ENCODE peak calls at places on chromosomes 6 and 20, in ten cellular contexts. S, B, Y, W, N, U, H, Q, L and C are unnamed samples.

GRCh38 chr20:45311589-45312211 is 3.6 kb upstream of the MATN4 start:
- DNase-seq in B (no peak), Q (no peak), W (peak; percentile 81), N (no peak), S (peak; percentile 40), U (peak; percentile 37), L (no peak), Y (no peak), H (peak; percentile 81), C (peak; percentile 79)

GRCh38 chr6:96545882-96546281 is 17.0 kb upstream of the FHL5 start:
- DNase-seq in N (no peak), U (no peak), H (no peak), W (no peak), L (no peak), B (no peak), S (no peak), Y (no peak), Q (no peak), C (no peak)

GRCh38 chr6:134730013-134730412 is 219.9 kb downstream of the ALDH8A1 start:
- DNase-seq in N (no peak), W (no peak), H (no peak), L (no peak), B (no peak), S (no peak), Q (no peak), Y (no peak), U (no peak), C (no peak)

GRCh38 chr6:44464527-44465310 is 77.2 kb downstream of the CDC5L start:
- DNase-seq in B (peak; percentile 72), Y (peak; percentile 72), W (no peak), Q (no peak), N (no peak), H (no peak), L (no peak), U (no peak), S (no peak), C (no peak)

GRCh38 chr20:3777726-3778629 is 3.3 kb downstream of the SPEF1 start:
- DNase-seq in U (peak; percentile 39), H (peak; percentile 75), Y (no peak), L (no peak), Q (peak; percentile 65), W (peak; percentile 89), B (peak; percentile 93), N (no peak), S (peak; percentile 77), C (peak; percentile 63)

GRCh38 chr20:15763344-15763743 is 809.9 kb downstream of the KIF16B start:
- DNase-seq in U (no peak), S (no peak), B (no peak), Q (no peak), N (no peak), H (no peak), W (no peak), L (no peak), Y (no peak), C (no peak)

GRCh38 chr6:73898599-73898998 is 202.6 kb downstream of the CD109 start:
- DNase-seq in B (no peak), W (no peak), H (no peak), L (no peak), Q (no peak), Y (no peak), N (no peak), U (no peak), S (no peak), C (no peak)

GRCh38 chr20:50572922-50573777 is 63.0 kb downstream of the PTPN1 start:
- DNase-seq in S (peak; percentile 60), H (peak; percentile 92), B (no peak), Y (peak; percentile 65), L (no peak), N (peak; percentile 46), Q (peak; percentile 45), U (peak; percentile 86), W (no peak), C (no peak)

GRCh38 chr6:147508073-147508870 is at the start of gene SAMD5:
- DNase-seq in Q (peak; percentile 31), L (no peak), U (peak; percentile 82), S (peak; percentile 33), H (peak; percentile 69), Y (peak; percentile 60), B (no peak), N (peak; percentile 16), W (peak; percentile 77), C (peak; percentile 69)

GRCh38 chr6:87692097-87692496 is 9.9 kb downstream of the AKIRIN2 start:
- DNase-seq in H (no peak), S (no peak), L (no peak), B (no peak), W (no peak), Q (no peak), Y (no peak), U (no peak), N (no peak), C (no peak)

GRCh38 chr6:42336431-42336830 is 115.3 kb downstream of the TRERF1 start:
- DNase-seq in B (no peak), N (no peak), H (no peak), Q (no peak), S (no peak), W (no peak), L (no peak), U (no peak), Y (no peak), C (no peak)

GRCh38 chr20:8330785-8331699 is 199.0 kb downstream of the PLCB1 start:
- DNase-seq in B (no peak), N (no peak), H (no peak), S (no peak), W (no peak), Q (no peak), L (no peak), U (no peak), Y (no peak), C (no peak)

GRCh38 chr6:42339991-42340401 is 111.7 kb downstream of the TRERF1 start:
- DNase-seq in S (no peak), Q (no peak), B (no peak), U (no peak), W (no peak), L (no peak), N (no peak), H (no peak), Y (no peak), C (peak; percentile 76)

GRCh38 chr20:16241911-16242310 is 331.3 kb downstream of the KIF16B start:
- DNase-seq in H (no peak), W (no peak), S (no peak), Y (no peak), B (no peak), Q (no peak), L (no peak), N (no peak), U (no peak), C (no peak)

GRCh38 chr20:39849664-39850063 is 839.4 kb downstream of the MAFB start:
- DNase-seq in W (peak; percentile 90), U (peak; percentile 77), Q (peak; percentile 90), S (peak; percentile 89), B (no peak), N (peak; percentile 83), H (peak; percentile 89), L (no peak), Y (peak; percentile 86), C (peak; percentile 73)

GRCh38 chr20:5402903-5403531 is 86.3 kb upstream of the PROKR2 start:
- DNase-seq in L (no peak), U (peak; percentile 30), B (peak; percentile 84), H (no peak), N (no peak), Q (no peak), W (no peak), S (no peak), Y (no peak), C (peak; percentile 34)

GRCh38 chr20:57397004-57397692 is 6.0 kb downstream of the RBM38 start:
- DNase-seq in N (no peak), W (peak; percentile 56), L (no peak), S (peak; percentile 9), B (no peak), U (no peak), Y (no peak), Q (no peak), H (peak; percentile 50), C (no peak)

GRCh38 chr20:25043499-25044260 is 14.3 kb downstream of the ACSS1 start:
- DNase-seq in Q (no peak), H (peak; percentile 29), W (no peak), N (no peak), S (no peak), L (no peak), Y (no peak), B (no peak), U (no peak), C (no peak)
- H3K27ac ChIP-seq in Q (peak overlapping the region; percentile 92), H (peak overlapping the region; percentile 89), W (peak overlapping the region; percentile 83), N (no peak overlapping the region), S (peak overlapping the region; percentile 98), L (peak overlapping the region; percentile 71), Y (no peak overlapping the region), B (peak overlapping the region; percentile 88), U (no peak overlapping the region), C (no peak overlapping the region)

GRCh38 chr20:38113401-38114325 is 51.4 kb downstream of the TGM2 start:
- DNase-seq in L (no peak), Y (peak; percentile 19), B (peak; percentile 91), W (no peak), H (no peak), Q (peak; percentile 41), U (no peak), N (no peak), S (no peak), C (peak; percentile 46)
- TF ChIP-seq CTCF in L (no peak), Y (no peak), B (no peak), W (peak; percentile 8), H (no peak), Q (peak; percentile 23), U (peak; percentile 27), N (peak; percentile 18), S (peak; percentile 31), C (no peak)

GRCh38 chr20:47292581-47292980 is 63.9 kb downstream of the ZMYND8 start:
- DNase-seq in B (no peak), W (no peak), N (no peak), L (no peak), Y (no peak), Q (no peak), H (no peak), U (no peak), S (no peak), C (no peak)

GRCh38 chr20:47286681-47287080 is 69.8 kb downstream of the ZMYND8 start:
- DNase-seq in Q (no peak), Y (no peak), B (no peak), W (no peak), H (no peak), N (no peak), S (no peak), L (no peak), U (no peak), C (no peak)

GRCh38 chr20:47289989-47290388 is 66.5 kb downstream of the ZMYND8 start:
- DNase-seq in Q (no peak), Y (no peak), L (no peak), H (no peak), S (no peak), N (no peak), U (no peak), B (no peak), W (no peak), C (no peak)

GRCh38 chr20:47287609-47288144 is 68.8 kb downstream of the ZMYND8 start:
- DNase-seq in Y (no peak), Q (no peak), L (no peak), S (no peak), W (no peak), B (no peak), H (no peak), U (no peak), N (no peak), C (no peak)

GRCh38 chr20:47289096-47289495 is 67.4 kb downstream of the ZMYND8 start:
- DNase-seq in Q (no peak), S (no peak), Y (no peak), B (no peak), L (no peak), W (no peak), N (no peak), U (no peak), H (no peak), C (no peak)
- H3K27ac ChIP-seq in Q (no peak overlapping the region), S (no peak overlapping the region), Y (no peak overlapping the region), B (no peak overlapping the region), L (no peak overlapping the region), W (no peak overlapping the region), N (no peak overlapping the region), U (no peak overlapping the region), H (no peak overlapping the region), C (peak overlapping the region; percentile 13)

GRCh38 chr6:168605964-168606363 is 165.0 kb downstream of the SMOC2 start:
- DNase-seq in Q (no peak), B (no peak), L (no peak), H (no peak), W (no peak), Y (no peak), U (no peak), N (no peak), S (no peak), C (peak; percentile 34)
- TF ChIP-seq CTCF in Q (no peak), B (no peak), L (no peak), H (no peak), W (no peak), Y (no peak), U (no peak), N (no peak), S (no peak), C (no peak)